ENCODE peak calls at places on chromosomes 1 and 21, in nine cellular contexts. K is Peyer's patch, N is left lung, V is GM23248, I is psoas muscle, C is heart right ventricle, L is PC-9, S is A673, P is lower lobe of right lung. Y is an unnamed sample. For H3K4me1, the result is how much of the 10 kb centered on the place peaks cover.

GRCh38 chr1:73781257-73781656 is 416.7 kb downstream of the LRRIQ3 start:
- DNase-seq in K (no peak), N (no peak), V (no peak), I (no peak), C (no peak), L (no peak), S (no peak), P (no peak), Y (no peak)

GRCh38 chr1:160726498-160727391 is 12.3 kb upstream of the SLAMF7 start:
- DNase-seq in K (no peak), N (peak), V (peak), I (no peak), C (no peak), L (peak), S (peak), P (peak), Y (no peak)

GRCh38 chr1:156268336-156268735 is 14.3 kb downstream of the SMG5 start:
- DNase-seq in K (no peak), N (no peak), V (no peak), I (no peak), C (no peak), L (no peak), S (no peak), P (no peak), Y (no peak)

GRCh38 chr1:55560246-55560645 is 345.1 kb upstream of the USP24 start:
- DNase-seq in K (no peak), N (no peak), V (no peak), I (no peak), C (no peak), L (no peak), S (no peak), P (no peak), Y (no peak)

GRCh38 chr21:33433425-33434114 is 30.4 kb downstream of the IFNGR2 start:
- DNase-seq in K (no peak), N (no peak), V (no peak), I (no peak), C (no peak), L (no peak), S (peak), P (no peak), Y (no peak)

GRCh38 chr1:193418745-193419058 is 232.3 kb upstream of the B3GALT2 start:
- DNase-seq in K (no peak), N (no peak), V (no peak), I (no peak), C (no peak), L (no peak), S (no peak), P (no peak), Y (no peak)

GRCh38 chr1:20494609-20495311 is 8.8 kb upstream of the CAMK2N1 start:
- DNase-seq in K (no peak), N (peak), V (peak), I (no peak), C (no peak), L (peak), S (peak), P (no peak), Y (no peak)

GRCh38 chr1:70008658-70009057 is 196.7 kb downstream of the LRRC40 start:
- DNase-seq in K (no peak), N (no peak), V (no peak), I (no peak), C (no peak), L (no peak), S (no peak), P (no peak), Y (no peak)

GRCh38 chr1:247357062-247357780 is 25.6 kb upstream of the ZNF496 start:
- DNase-seq in K (no peak), N (no peak), V (peak), I (no peak), C (no peak), L (no peak), S (no peak), P (no peak), Y (no peak)

GRCh38 chr1:156493154-156493631 is 7.4 kb downstream of the MEF2D start:
- DNase-seq in K (no peak), N (no peak), V (peak), I (peak), C (peak), L (no peak), S (no peak), P (no peak), Y (no peak)

GRCh38 chr1:36306902-36307456 is 811 bp downstream of the SH3D21 start:
- DNase-seq in K (peak), N (peak), V (peak), I (peak), C (peak), L (peak), S (peak), P (peak), Y (peak)

GRCh38 chr1:19424651-19425570 is 60.4 kb downstream of the CAPZB start:
- DNase-seq in K (no peak), N (peak), V (no peak), I (no peak), C (no peak), L (no peak), S (no peak), P (no peak), Y (no peak)
- H3K4me1 ChIP-seq in K (half or more), N (under half), V (half or more), I (half or more), C (half or more), L (under half), S (under half), P (half or more), Y (half or more)

GRCh38 chr1:245404527-245404926 is 249.7 kb downstream of the KIF26B start:
- DNase-seq in K (no peak), N (no peak), V (no peak), I (no peak), C (no peak), L (no peak), S (no peak), P (no peak), Y (no peak)
- H3K4me1 ChIP-seq in K (under half), N (under half), V (under half), I (under half), C (under half), L (under half), S (under half), P (under half), Y (under half)

DNA sequence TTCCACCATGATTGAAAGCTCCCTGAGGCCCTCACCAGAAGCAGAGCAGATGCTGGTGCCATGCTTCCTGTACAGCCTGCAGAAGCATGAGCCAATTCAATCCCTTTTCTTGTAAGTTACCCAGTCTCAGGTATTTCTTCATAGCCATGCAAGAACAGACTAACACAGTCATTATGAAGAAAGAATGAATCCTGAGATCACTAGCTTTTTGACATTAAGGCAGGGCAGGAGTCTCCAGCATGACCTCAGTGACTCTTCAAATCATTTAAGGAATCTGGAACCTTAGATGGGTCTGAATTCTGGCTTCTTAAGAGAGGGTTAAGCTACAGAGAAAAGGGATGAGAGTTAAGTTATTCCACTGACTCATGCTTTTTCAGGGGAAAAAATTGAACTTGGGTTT is 79.0 kb downstream of the PTPN14 start:
- DNase-seq in K (no peak), N (no peak), V (peak), I (no peak), C (no peak), L (no peak), S (no peak), P (no peak), Y (no peak)
- H3K4me1 ChIP-seq in K (under half), N (under half), V (half or more), I (half or more), C (under half), L (under half), S (half or more), P (under half), Y (under half)

GRCh38 chr1:37901191-37901892 is 42.0 kb upstream of the MTF1 start:
- DNase-seq in K (no peak), N (no peak), V (no peak), I (no peak), C (no peak), L (no peak), S (no peak), P (no peak), Y (no peak)

GRCh38 chr1:37901893-37902225 is 42.5 kb upstream of the MTF1 start:
- DNase-seq in K (no peak), N (no peak), V (no peak), I (no peak), C (no peak), L (no peak), S (no peak), P (no peak), Y (no peak)

GRCh38 chr1:37905624-37906196 is 41.1 kb downstream of the INPP5B start:
- DNase-seq in K (no peak), N (no peak), V (no peak), I (no peak), C (no peak), L (no peak), S (no peak), P (no peak), Y (no peak)

DNA sequence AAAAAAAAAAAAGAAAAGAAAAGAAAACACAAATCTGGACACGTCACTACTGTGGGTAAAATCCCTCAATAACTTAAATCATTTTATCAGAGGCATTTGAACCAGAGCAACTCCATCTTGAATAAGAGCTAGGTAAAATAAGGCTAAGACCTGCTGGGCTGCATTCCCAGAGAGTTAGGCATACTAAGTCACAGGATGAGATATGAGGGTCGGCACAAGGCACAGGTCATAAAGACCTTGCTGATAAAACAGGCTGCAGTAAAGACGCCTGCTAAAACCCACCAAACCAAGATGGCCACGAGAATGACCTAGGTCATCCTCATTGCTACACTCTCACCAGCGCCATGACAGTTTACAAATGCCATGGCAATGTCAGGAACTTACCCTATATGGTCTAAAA is 43.6 kb upstream of the MTF1 start:
- DNase-seq in K (no peak), N (no peak), V (no peak), I (no peak), C (no peak), L (no peak), S (no peak), P (no peak), Y (no peak)
- H3K4me1 ChIP-seq in K (under half), N (under half), V (under half), I (under half), C (under half), L (under half), S (under half), P (under half), Y (under half)

DNA sequence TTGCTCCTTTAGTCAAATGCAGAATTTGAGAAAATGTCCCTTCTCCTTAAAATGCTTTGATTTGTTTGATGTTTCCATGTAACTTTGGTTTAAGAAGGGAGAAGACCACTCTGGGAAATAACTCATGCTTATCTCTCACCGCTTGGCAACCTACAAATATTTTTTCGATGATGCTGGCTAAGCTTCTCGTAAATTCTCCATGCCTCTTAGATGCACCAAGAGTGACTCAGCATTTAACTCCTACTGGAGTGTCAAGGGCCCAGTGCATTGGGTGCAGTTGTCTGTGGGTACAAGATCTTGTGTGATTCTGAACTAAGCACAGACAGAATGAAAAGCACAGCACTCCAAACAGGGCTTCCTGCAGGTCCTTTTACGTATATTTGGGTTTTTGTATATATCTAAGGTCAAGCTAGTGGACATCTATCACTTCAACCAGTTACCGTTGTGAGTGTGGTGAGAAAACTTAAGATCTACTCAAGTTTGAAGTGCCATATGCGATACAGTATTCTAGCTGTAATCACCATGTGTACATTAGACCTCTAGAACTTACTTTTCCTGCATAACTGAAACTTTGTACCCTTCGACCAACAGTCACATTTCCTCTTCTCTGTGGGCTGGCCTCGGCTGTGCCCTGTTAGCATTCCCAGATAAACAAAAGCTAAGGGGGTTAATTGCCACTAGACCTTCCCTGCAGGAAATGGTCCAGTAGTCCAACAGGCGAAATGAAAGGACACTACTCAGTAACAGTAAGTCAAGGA is 55.8 kb downstream of the COL18A1 start:
- DNase-seq in K (no peak), N (no peak), V (peak), I (no peak), C (no peak), L (no peak), S (peak), P (no peak), Y (no peak)
- H3K4me1 ChIP-seq in K (under half), N (under half), V (under half), I (under half), C (under half), L (under half), S (under half), P (under half), Y (under half)

DNA sequence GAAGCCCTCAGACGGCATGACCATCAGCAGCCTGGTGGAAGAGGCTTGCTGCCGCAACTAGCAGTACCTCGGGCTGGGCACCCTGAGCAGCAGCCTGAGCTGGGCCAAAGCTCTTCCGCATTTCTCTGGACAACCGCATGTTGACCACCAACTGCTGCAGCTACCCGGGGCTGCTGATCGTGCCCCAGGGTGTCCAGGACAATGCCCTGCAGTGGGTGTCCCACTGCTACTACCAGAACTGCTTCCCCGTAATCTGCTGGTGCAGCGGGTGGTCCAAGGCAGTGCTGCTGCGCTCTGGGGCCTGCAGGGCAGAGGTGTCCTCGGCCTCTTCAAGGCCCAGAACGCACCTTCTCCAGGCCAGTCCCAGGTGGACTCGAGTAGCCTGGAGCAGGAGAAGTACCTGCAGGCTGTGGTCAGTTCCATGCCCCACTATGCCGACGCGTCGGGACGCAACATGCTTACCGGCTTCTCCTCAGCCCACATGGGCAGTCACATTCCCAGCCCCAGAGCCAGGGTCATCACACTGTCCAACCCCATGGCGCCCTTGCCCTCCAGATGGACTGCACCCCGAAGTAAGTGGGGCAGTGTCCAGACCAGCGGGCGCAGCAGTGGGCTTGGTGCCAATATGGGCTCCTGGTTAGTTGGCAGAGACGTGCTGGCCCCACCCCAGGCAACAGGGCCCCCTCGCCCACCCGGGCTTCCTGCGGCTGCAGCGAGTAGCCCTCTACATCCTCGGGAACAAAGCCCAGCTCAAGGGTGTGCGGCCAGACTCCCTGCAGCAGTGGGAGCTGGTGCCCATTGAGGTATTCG is 19.5 kb upstream of the NPPB start:
- DNase-seq in K (no peak), N (no peak), V (no peak), I (no peak), C (no peak), L (no peak), S (no peak), P (no peak), Y (no peak)
- H3K4me1 ChIP-seq in K (under half), N (under half), V (under half), I (under half), C (half or more), L (under half), S (under half), P (under half), Y (under half)

DNA sequence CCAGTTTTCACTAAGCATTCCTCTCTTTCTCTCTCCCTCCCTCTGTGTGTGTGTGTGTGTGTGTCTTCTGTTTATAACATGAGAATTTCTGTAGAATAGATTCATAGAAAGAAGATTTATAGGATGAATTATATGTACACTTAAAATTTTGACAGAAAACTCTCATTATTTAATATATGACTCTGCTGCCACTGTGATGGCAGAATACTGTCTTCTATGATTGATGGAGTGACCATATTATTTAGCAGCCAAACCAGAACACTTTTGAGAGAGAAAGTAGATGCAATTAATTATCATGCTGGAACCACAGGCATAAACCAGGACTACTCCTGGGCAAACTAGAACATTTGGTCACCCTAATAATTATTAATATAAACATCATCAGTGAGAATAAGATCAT is 34.3 kb upstream of the XPR1 start:
- DNase-seq in K (no peak), N (no peak), V (no peak), I (no peak), C (no peak), L (no peak), S (no peak), P (no peak), Y (no peak)
- H3K4me1 ChIP-seq in K (under half), N (under half), V (under half), I (under half), C (under half), L (under half), S (under half), P (under half), Y (under half)

GRCh38 chr1:206010101-206010500 is 6.9 kb upstream of the RAB7B start:
- DNase-seq in K (no peak), N (no peak), V (no peak), I (no peak), C (no peak), L (no peak), S (no peak), P (no peak), Y (no peak)
- H3K4me1 ChIP-seq in K (under half), N (under half), V (under half), I (under half), C (under half), L (under half), S (under half), P (under half), Y (under half)

GRCh38 chr1:204197068-204197467 is 777 bp upstream of the KISS1 start:
- DNase-seq in K (no peak), N (no peak), V (no peak), I (no peak), C (no peak), L (no peak), S (no peak), P (no peak), Y (no peak)

GRCh38 chr1:204201651-204202050 is 5.4 kb upstream of the KISS1 start:
- DNase-seq in K (no peak), N (no peak), V (no peak), I (no peak), C (no peak), L (no peak), S (no peak), P (no peak), Y (no peak)

GRCh38 chr1:204199579-204199978 is 3.3 kb upstream of the KISS1 start:
- DNase-seq in K (no peak), N (no peak), V (no peak), I (no peak), C (peak), L (no peak), S (no peak), P (no peak), Y (no peak)

GRCh38 chr1:204196068-204196795 is at the start of gene KISS1:
- DNase-seq in K (no peak), N (no peak), V (peak), I (no peak), C (no peak), L (no peak), S (no peak), P (no peak), Y (no peak)

DNA sequence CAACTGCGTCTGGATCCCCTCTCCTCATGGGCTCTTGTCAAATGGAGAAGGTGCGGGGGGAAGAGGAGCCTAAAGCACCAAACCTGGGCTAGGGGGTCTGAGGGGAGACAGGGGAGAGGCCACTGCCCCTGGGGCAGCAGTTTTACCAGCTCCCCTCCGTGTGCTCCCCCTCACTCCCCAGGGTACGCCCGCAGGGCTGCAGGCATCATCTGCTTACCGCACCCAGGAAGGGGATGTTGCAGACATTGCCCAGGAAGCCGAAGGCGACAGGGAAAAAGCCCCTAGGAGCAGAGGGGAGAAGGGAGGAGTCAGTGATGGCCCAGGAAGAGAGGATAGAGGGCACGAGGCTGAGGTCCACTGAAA is 2.7 kb upstream of the KISS1 start:
- DNase-seq in K (no peak), N (no peak), V (no peak), I (no peak), C (no peak), L (peak), S (no peak), P (no peak), Y (no peak)
- H3K4me1 ChIP-seq in K (under half), N (under half), V (under half), I (under half), C (under half), L (under half), S (under half), P (under half), Y (under half)